ENCODE peak calls at places on chromosome 21, in seven cellular contexts. R is OCI-LY7, T is progenitor cell of endocrine pancreas, L is astrocyte of the cerebellum, N is Calu3, J is foreskin fibroblast, D is brain microvascular endothelial cell. H is an unnamed sample.

GRCh38 chr21:24759348-24760118 is 847.7 kb downstream of the MRPL39 start:
- DNase-seq in R (no peak), T (no peak), L (no peak), N (no peak), J (no peak), D (no peak), H (peak; percentile 8)

GRCh38 chr21:14815001-14815400 is 249.8 kb downstream of the NRIP1 start:
- DNase-seq in R (no peak), T (no peak), L (no peak), N (no peak), J (peak; percentile 9), D (no peak), H (no peak)

GRCh38 chr21:44428281-44428942 is 26.9 kb upstream of the LRRC3 start:
- DNase-seq in R (peak; percentile 86), T (peak; percentile 9), L (no peak), N (peak; percentile 18), J (no peak), D (no peak), H (peak; percentile 76)

GRCh38 chr21:41933259-41934079 is 20.3 kb downstream of the C2CD2 start:
- DNase-seq in R (no peak), T (no peak), L (no peak), N (no peak), J (peak; percentile 78), D (no peak), H (peak; percentile 74)

GRCh38 chr21:14871861-14872260 is 192.9 kb downstream of the NRIP1 start:
- DNase-seq in R (no peak), T (no peak), L (no peak), N (no peak), J (no peak), D (no peak), H (no peak)

GRCh38 chr21:18041012-18041411 is 203.6 kb upstream of the CHODL start:
- DNase-seq in R (peak; percentile 20), T (no peak), L (peak; percentile 15), N (no peak), J (no peak), D (no peak), H (peak; percentile 73)

GRCh38 chr21:39531777-39532333 is 80.1 kb downstream of the SH3BGR start:
- DNase-seq in R (no peak), T (no peak), L (no peak), N (no peak), J (no peak), D (no peak), H (no peak)

GRCh38 chr21:38293113-38293512 is 36.3 kb downstream of the KCNJ15 start:
- DNase-seq in R (no peak), T (no peak), L (no peak), N (no peak), J (no peak), D (no peak), H (no peak)

GRCh38 chr21:16058896-16059295 is 329.1 kb downstream of the USP25 start:
- DNase-seq in R (no peak), T (no peak), L (no peak), N (no peak), J (peak; percentile 27), D (no peak), H (no peak)

GRCh38 chr21:44366586-44367211 is 13.3 kb downstream of the TRPM2 start:
- DNase-seq in R (no peak), T (no peak), L (no peak), N (no peak), J (no peak), D (no peak), H (no peak)

GRCh38 chr21:44485254-44485793 is 30.0 kb downstream of the LRRC3 start:
- DNase-seq in R (no peak), T (no peak), L (no peak), N (no peak), J (peak; percentile 48), D (no peak), H (no peak)

GRCh38 chr21:39003982-39004775 is 179.1 kb downstream of the PSMG1 start:
- DNase-seq in R (no peak), T (no peak), L (no peak), N (no peak), J (peak; percentile 91), D (peak; percentile 39), H (no peak)

GRCh38 chr21:39048064-39048463 is 135.2 kb downstream of the PSMG1 start:
- DNase-seq in R (no peak), T (no peak), L (peak; percentile 38), N (peak; percentile 73), J (no peak), D (peak; percentile 48), H (peak; percentile 94)

GRCh38 chr21:41777934-41778815 is 11.3 kb upstream of the RIPK4 start:
- DNase-seq in R (peak; percentile 28), T (peak; percentile 77), L (peak; percentile 86), N (peak; percentile 86), J (peak; percentile 93), D (peak; percentile 73), H (peak; percentile 94)

GRCh38 chr21:40719615-40720014 is 127.3 kb downstream of the DSCAM start:
- DNase-seq in R (no peak), T (no peak), L (no peak), N (no peak), J (no peak), D (no peak), H (no peak)

GRCh38 chr21:35840197-35840799 is 220.0 kb downstream of the SETD4 start:
- DNase-seq in R (peak; percentile 76), T (peak; percentile 35), L (peak; percentile 88), N (peak; percentile 56), J (peak; percentile 89), D (peak; percentile 79), H (peak; percentile 72)

GRCh38 chr21:43645987-43646386 is 13.3 kb downstream of the HSF2BP start:
- DNase-seq in R (no peak), T (no peak), L (no peak), N (no peak), J (no peak), D (no peak), H (no peak)

GRCh38 chr21:27129215-27129614 is 162.3 kb upstream of the ADAMTS5 start:
- DNase-seq in R (no peak), T (no peak), L (no peak), N (no peak), J (no peak), D (no peak), H (no peak)

GRCh38 chr21:43190544-43191340 is 21.9 kb downstream of the CRYAA start:
- DNase-seq in R (no peak), T (peak; percentile 3), L (no peak), N (no peak), J (no peak), D (no peak), H (no peak)

GRCh38 chr21:29342394-29342957 is 43.8 kb downstream of the BACH1 start:
- DNase-seq in R (no peak), T (no peak), L (peak; percentile 91), N (no peak), J (peak; percentile 93), D (peak; percentile 96), H (peak; percentile 94)
- TF ChIP-seq CTCF in R (no peak), T (no peak), L (no peak), N (no peak), J (no peak), D (peak; percentile 18), H (no peak)

DNA sequence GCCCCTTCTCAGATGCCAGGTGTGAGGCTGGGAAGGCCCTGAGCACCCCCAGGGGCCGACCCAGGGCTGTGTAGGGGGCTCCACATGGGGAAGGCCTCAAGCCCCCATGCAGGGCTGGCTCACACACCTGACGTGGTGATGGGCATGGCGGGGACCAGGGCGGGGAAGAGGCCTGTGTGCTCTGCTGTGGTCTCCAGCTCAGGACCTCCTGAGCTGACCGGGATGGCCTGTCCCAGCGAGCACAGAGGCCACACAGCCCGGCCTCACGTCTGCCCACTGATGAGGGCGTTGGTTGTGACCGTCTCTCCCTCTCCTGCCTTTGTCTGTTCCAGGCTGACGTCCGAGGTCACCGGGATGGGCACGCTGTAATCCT is 40.2 kb upstream of the COL6A1 start:
- DNase-seq in R (no peak), T (no peak), L (no peak), N (no peak), J (no peak), D (no peak), H (no peak)
- TF ChIP-seq CTCF in R (no peak), T (no peak), L (no peak), N (no peak), J (no peak), D (no peak), H (no peak)

GRCh38 chr21:36985761-36986594 is 19.5 kb upstream of the HLCS start:
- DNase-seq in R (no peak), T (no peak), L (no peak), N (no peak), J (no peak), D (no peak), H (no peak)

GRCh38 chr21:36976882-36977651 is 10.6 kb upstream of the HLCS start:
- DNase-seq in R (peak; percentile 87), T (no peak), L (peak; percentile 76), N (peak; percentile 48), J (peak; percentile 83), D (peak; percentile 72), H (peak; percentile 76)

GRCh38 chr21:36981049-36981391 is 14.6 kb upstream of the HLCS start:
- DNase-seq in R (no peak), T (no peak), L (no peak), N (no peak), J (no peak), D (no peak), H (no peak)

GRCh38 chr21:36980280-36981048 is 14.0 kb upstream of the HLCS start:
- DNase-seq in R (no peak), T (peak; percentile 20), L (no peak), N (peak; percentile 31), J (peak; percentile 35), D (no peak), H (no peak)

DNA sequence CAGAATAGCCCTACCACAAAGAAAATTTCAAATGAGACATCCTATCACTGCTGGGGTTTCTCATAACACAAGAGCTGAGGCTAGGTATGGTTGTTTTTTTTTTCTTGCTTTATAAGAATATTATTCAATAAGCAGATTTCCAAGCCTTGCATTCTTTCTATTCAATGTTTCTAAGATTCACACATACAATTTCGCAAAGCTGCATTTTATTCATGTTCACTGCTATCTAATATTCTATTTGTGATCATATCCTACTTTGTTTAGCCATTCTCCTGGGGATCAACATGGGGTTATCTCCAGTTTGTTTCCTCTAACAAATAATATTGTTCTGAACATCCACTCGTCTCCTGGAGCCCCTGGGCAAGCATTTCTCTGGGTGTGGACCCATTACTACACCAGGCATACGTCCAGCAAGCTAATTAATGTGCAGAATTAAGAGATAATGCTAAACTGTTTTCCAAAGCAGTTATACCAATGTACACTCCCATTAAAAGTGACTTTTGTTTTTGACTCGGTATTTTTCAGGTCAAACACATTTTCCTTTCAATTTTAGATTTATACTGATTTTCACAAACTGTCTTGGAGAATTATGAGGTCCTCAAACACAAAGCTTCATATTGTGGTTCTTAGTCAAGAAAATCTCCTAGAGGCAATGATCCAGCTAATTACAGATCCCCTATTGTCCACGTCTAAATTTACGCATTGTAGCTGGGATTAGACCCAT is 15.7 kb upstream of the HLCS start:
- DNase-seq in R (no peak), T (no peak), L (no peak), N (no peak), J (no peak), D (no peak), H (no peak)
- TF ChIP-seq CTCF in R (no peak), T (no peak), L (no peak), N (no peak), J (no peak), D (no peak), H (no peak)

DNA sequence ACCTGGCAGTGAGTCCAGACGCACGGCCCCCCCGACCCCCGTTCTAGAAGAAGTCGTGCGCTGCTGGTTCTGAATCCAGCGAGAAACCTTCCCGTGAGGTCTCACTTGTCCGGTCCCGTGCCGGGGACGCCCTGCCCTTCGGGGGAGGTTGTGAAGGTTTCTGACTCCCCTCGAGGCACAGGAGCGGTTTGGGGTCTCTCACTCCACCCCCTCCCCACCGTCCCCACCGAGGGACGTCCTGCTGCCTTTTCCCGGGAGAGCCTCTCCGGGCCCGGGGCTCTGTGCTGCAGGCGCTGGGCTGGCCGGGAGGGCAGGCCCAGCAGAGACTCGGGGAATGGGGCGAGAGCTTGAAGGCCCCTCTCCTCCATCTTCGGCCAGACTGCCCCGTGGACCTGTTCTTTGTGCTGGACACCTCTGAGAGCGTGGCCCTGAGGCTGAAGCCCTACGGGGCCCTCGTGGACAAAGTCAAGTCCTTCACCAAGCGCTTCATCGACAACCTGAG is 737 bp downstream of the COL6A1 start:
- DNase-seq in R (no peak), T (no peak), L (no peak), N (no peak), J (peak; percentile 33), D (no peak), H (no peak)
- TF ChIP-seq CTCF in R (no peak), T (no peak), L (no peak), N (no peak), J (no peak), D (no peak), H (no peak)

H was measured in MCF 10A.